ENCODE peak calls at places on chromosome 14, in seven cellular contexts. One of them, this sample, is unnamed.

GRCh38 chr14:90795744-90796143 is 20.5 kb downstream of the TTC7B start:
- DNase-seq in CD8-positive, alpha-beta T cell: no peak
- DNase-seq in uterus: no peak
- DNase-seq in esophagus muscularis mucosa: no peak
- DNase-seq in tibial artery: no peak
- DNase-seq in bronchial epithelial cell: peak
- DNase-seq in PC-3: peak
- DNase-seq in this sample: no peak

GRCh38 chr14:96761066-96761465 is 36.1 kb upstream of the VRK1 start:
- DNase-seq in esophagus muscularis mucosa: no peak
- DNase-seq in bronchial epithelial cell: no peak
- DNase-seq in PC-3: no peak
- DNase-seq in CD8-positive, alpha-beta T cell: no peak
- DNase-seq in uterus: no peak
- DNase-seq in tibial artery: no peak
- DNase-seq in this sample: peak

GRCh38 chr14:32205984-32206383 is 2.9 kb upstream of the RNU6-8 start:
- DNase-seq in PC-3: peak
- DNase-seq in CD8-positive, alpha-beta T cell: no peak
- DNase-seq in uterus: no peak
- DNase-seq in esophagus muscularis mucosa: no peak
- DNase-seq in bronchial epithelial cell: peak
- DNase-seq in tibial artery: no peak
- DNase-seq in this sample: no peak

GRCh38 chr14:80587096-80587724 is 354.3 kb downstream of the CEP128 start:
- DNase-seq in esophagus muscularis mucosa: no peak
- DNase-seq in PC-3: peak
- DNase-seq in bronchial epithelial cell: peak
- DNase-seq in CD8-positive, alpha-beta T cell: no peak
- DNase-seq in uterus: no peak
- DNase-seq in tibial artery: no peak
- DNase-seq in this sample: no peak

GRCh38 chr14:105283028-105283427 is 17.8 kb downstream of the BRF1 start:
- DNase-seq in PC-3: no peak
- DNase-seq in tibial artery: no peak
- DNase-seq in bronchial epithelial cell: no peak
- DNase-seq in uterus: no peak
- DNase-seq in esophagus muscularis mucosa: no peak
- DNase-seq in CD8-positive, alpha-beta T cell: no peak
- DNase-seq in this sample: no peak

GRCh38 chr14:105420976-105421674 is 1.5 kb downstream of the MTA1 start:
- DNase-seq in CD8-positive, alpha-beta T cell: no peak
- DNase-seq in uterus: no peak
- DNase-seq in tibial artery: no peak
- DNase-seq in PC-3: no peak
- DNase-seq in esophagus muscularis mucosa: no peak
- DNase-seq in bronchial epithelial cell: no peak
- DNase-seq in this sample: no peak

GRCh38 chr14:98144964-98145363 is 1127.0 kb downstream of the BCL11B start:
- DNase-seq in esophagus muscularis mucosa: no peak
- DNase-seq in tibial artery: no peak
- DNase-seq in CD8-positive, alpha-beta T cell: no peak
- DNase-seq in bronchial epithelial cell: peak
- DNase-seq in PC-3: peak
- DNase-seq in uterus: no peak
- DNase-seq in this sample: no peak

GRCh38 chr14:77186911-77187648 is 5.5 kb downstream of the TMEM63C start:
- DNase-seq in PC-3: peak
- DNase-seq in uterus: no peak
- DNase-seq in bronchial epithelial cell: peak
- DNase-seq in CD8-positive, alpha-beta T cell: no peak
- DNase-seq in esophagus muscularis mucosa: no peak
- DNase-seq in tibial artery: no peak
- DNase-seq in this sample: no peak

GRCh38 chr14:94480809-94481208 is 4.8 kb upstream of the SERPINA9 start:
- DNase-seq in PC-3: no peak
- DNase-seq in esophagus muscularis mucosa: no peak
- DNase-seq in uterus: no peak
- DNase-seq in tibial artery: no peak
- DNase-seq in bronchial epithelial cell: no peak
- DNase-seq in CD8-positive, alpha-beta T cell: no peak
- DNase-seq in this sample: no peak

GRCh38 chr14:100895411-100895810 is 8.1 kb downstream of the RTL1 start:
- DNase-seq in bronchial epithelial cell: no peak
- DNase-seq in tibial artery: peak
- DNase-seq in uterus: no peak
- DNase-seq in esophagus muscularis mucosa: no peak
- DNase-seq in PC-3: no peak
- DNase-seq in CD8-positive, alpha-beta T cell: no peak
- DNase-seq in this sample: no peak

GRCh38 chr14:93015039-93015438 is 92.1 kb downstream of the CHGA start:
- DNase-seq in tibial artery: no peak
- DNase-seq in uterus: no peak
- DNase-seq in esophagus muscularis mucosa: no peak
- DNase-seq in PC-3: no peak
- DNase-seq in CD8-positive, alpha-beta T cell: no peak
- DNase-seq in bronchial epithelial cell: no peak
- DNase-seq in this sample: no peak

GRCh38 chr14:68794856-68795601 is 2.2 kb upstream of the ZFP36L1 start:
- DNase-seq in tibial artery: peak
- DNase-seq in bronchial epithelial cell: peak
- DNase-seq in uterus: peak
- DNase-seq in CD8-positive, alpha-beta T cell: no peak
- DNase-seq in PC-3: peak
- DNase-seq in esophagus muscularis mucosa: peak
- DNase-seq in this sample: peak

GRCh38 chr14:93527076-93527692 is 96.4 kb downstream of the UNC79 start:
- DNase-seq in uterus: no peak
- DNase-seq in PC-3: peak
- DNase-seq in bronchial epithelial cell: peak
- DNase-seq in esophagus muscularis mucosa: no peak
- DNase-seq in CD8-positive, alpha-beta T cell: no peak
- DNase-seq in tibial artery: no peak
- DNase-seq in this sample: no peak

GRCh38 chr14:70845601-70846000 is 36.3 kb upstream of the MAP3K9 start:
- DNase-seq in esophagus muscularis mucosa: no peak
- DNase-seq in PC-3: no peak
- DNase-seq in uterus: no peak
- DNase-seq in tibial artery: no peak
- DNase-seq in bronchial epithelial cell: no peak
- DNase-seq in CD8-positive, alpha-beta T cell: no peak
- DNase-seq in this sample: no peak

GRCh38 chr14:105844810-105845724 is 318.7 kb downstream of the TMEM121 start:
- DNase-seq in PC-3: no peak
- DNase-seq in esophagus muscularis mucosa: no peak
- DNase-seq in bronchial epithelial cell: no peak
- DNase-seq in tibial artery: peak
- DNase-seq in CD8-positive, alpha-beta T cell: no peak
- DNase-seq in uterus: no peak
- DNase-seq in this sample: peak

GRCh38 chr14:67428501-67429031 is 16.6 kb upstream of the PLEK2 start:
- DNase-seq in CD8-positive, alpha-beta T cell: no peak
- DNase-seq in tibial artery: no peak
- DNase-seq in bronchial epithelial cell: peak
- DNase-seq in PC-3: peak
- DNase-seq in esophagus muscularis mucosa: no peak
- DNase-seq in uterus: no peak
- DNase-seq in this sample: no peak

GRCh38 chr14:99258884-99259283 is 13.1 kb downstream of the BCL11B start:
- DNase-seq in bronchial epithelial cell: no peak
- DNase-seq in CD8-positive, alpha-beta T cell: no peak
- DNase-seq in esophagus muscularis mucosa: no peak
- DNase-seq in PC-3: no peak
- DNase-seq in uterus: no peak
- DNase-seq in tibial artery: peak
- DNase-seq in this sample: peak
- H3K4me3 ChIP-seq in bronchial epithelial cell: peak
- H3K4me3 ChIP-seq in CD8-positive, alpha-beta T cell: peak
- H3K4me3 ChIP-seq in esophagus muscularis mucosa: no peak
- H3K4me3 ChIP-seq in PC-3: no peak
- H3K4me3 ChIP-seq in uterus: peak
- H3K4me3 ChIP-seq in tibial artery: no peak
- H3K4me3 ChIP-seq in this sample: no peak

DNA sequence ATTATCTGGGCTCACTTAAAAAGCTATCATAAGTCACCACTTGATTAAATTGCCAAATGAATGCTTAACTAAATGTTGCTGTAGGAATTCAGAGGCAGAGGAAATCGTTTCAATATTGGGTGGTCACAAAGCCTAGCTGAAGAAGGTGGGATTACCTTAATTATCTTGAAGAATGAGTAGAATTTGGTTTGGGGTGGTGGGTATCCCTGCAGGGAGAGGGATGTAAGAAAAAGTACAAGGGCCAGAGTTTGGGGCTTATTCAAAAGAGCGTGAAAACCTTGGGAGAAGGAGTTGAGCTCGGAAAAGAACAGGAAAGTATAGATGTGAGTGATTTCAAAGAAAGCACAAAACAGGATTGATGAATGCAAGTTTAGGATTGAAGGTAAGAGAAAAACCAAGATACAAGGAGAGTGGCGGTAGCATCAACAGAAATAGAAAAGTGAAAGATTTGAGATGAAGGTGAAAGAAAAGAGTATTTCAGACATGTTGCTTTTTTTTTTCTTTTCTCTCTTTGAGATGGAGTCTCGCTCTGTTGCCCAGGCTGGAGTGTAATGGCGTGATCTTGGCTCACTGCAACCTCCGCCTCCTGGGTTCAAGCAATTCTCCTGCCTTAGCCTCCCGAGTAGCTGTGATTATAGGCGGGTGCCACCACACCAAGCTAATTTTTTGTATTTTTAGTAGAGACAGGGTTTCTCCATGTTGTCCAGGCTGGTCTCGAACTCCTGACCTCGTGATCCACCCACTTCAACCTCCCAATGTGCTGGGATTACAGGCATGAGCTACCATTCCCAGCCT is 1.7 kb downstream of the BRMS1L start:
- DNase-seq in esophagus muscularis mucosa: no peak
- DNase-seq in CD8-positive, alpha-beta T cell: no peak
- DNase-seq in PC-3: no peak
- DNase-seq in bronchial epithelial cell: no peak
- DNase-seq in uterus: no peak
- DNase-seq in tibial artery: no peak
- DNase-seq in this sample: no peak
- H3K4me3 ChIP-seq in esophagus muscularis mucosa: no peak
- H3K4me3 ChIP-seq in CD8-positive, alpha-beta T cell: no peak
- H3K4me3 ChIP-seq in PC-3: peak
- H3K4me3 ChIP-seq in bronchial epithelial cell: no peak
- H3K4me3 ChIP-seq in uterus: no peak
- H3K4me3 ChIP-seq in tibial artery: no peak
- H3K4me3 ChIP-seq in this sample: no peak

GRCh38 chr14:33948143-33948962 is 2.5 kb downstream of the EGLN3 start:
- DNase-seq in tibial artery: no peak
- DNase-seq in PC-3: no peak
- DNase-seq in CD8-positive, alpha-beta T cell: no peak
- DNase-seq in esophagus muscularis mucosa: peak
- DNase-seq in bronchial epithelial cell: no peak
- DNase-seq in uterus: no peak
- DNase-seq in this sample: no peak
- H3K4me3 ChIP-seq in tibial artery: peak
- H3K4me3 ChIP-seq in PC-3: no peak
- H3K4me3 ChIP-seq in CD8-positive, alpha-beta T cell: no peak
- H3K4me3 ChIP-seq in esophagus muscularis mucosa: peak
- H3K4me3 ChIP-seq in bronchial epithelial cell: peak
- H3K4me3 ChIP-seq in uterus: no peak
- H3K4me3 ChIP-seq in this sample: no peak

DNA sequence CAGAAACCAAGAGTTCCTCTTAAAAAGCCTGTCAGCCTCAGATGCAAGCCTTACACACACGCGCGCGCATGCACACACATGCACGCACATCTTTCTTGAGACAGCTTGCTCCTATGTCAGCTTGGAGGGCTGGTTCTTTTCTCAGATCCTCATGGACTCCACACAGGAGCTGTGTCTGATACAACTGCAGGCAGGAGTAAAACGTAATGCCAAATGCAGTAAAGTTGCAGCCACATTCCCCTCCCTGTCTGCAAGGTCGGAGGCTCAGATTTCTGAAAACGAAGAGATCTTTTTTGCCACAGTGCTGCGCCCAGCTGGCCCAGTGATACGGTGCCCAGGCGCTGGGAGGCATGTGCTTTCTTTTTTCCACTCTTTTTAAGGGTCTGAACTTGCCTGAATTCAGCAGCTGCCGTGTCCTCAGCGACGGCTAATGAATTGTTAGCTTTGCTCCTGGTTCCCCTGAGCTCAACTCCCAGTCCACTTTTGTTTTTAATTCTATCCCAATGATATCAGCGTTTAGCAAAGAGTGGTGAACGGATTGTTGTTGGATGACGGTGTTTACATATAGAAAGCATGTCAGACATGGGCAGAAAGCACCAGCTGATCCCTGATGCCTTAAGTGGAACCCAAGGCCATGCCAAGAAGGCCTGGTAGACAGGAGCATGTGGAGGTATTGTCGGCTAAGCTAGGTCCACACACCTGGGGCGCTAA is 72.9 kb upstream of the FOXN3 start:
- DNase-seq in esophagus muscularis mucosa: no peak
- DNase-seq in bronchial epithelial cell: no peak
- DNase-seq in tibial artery: peak
- DNase-seq in uterus: no peak
- DNase-seq in CD8-positive, alpha-beta T cell: no peak
- DNase-seq in PC-3: no peak
- DNase-seq in this sample: no peak
- H3K4me3 ChIP-seq in esophagus muscularis mucosa: peak
- H3K4me3 ChIP-seq in bronchial epithelial cell: no peak
- H3K4me3 ChIP-seq in tibial artery: peak
- H3K4me3 ChIP-seq in uterus: peak
- H3K4me3 ChIP-seq in CD8-positive, alpha-beta T cell: no peak
- H3K4me3 ChIP-seq in PC-3: no peak
- H3K4me3 ChIP-seq in this sample: no peak

DNA sequence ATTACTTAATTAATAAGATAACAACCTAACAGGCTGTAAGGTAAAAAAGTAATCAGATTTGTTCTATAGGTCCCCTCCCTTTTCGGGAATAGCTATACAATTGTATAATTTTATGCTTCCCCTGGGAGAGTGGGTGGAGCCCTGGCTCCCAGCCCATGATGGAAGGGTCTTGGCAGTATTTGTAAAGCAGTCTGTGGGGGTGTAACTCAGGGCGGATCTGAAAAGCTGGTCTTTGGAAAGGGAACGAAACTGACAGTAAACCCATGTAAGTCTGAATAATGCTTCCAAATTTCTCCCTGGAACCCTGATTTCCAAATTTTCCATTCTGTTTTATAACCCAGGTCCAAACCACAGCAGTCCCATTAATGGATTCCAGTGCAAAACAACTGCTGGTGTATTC is 110.4 kb downstream of the DAD1 start:
- DNase-seq in bronchial epithelial cell: no peak
- DNase-seq in uterus: peak
- DNase-seq in esophagus muscularis mucosa: no peak
- DNase-seq in PC-3: no peak
- DNase-seq in tibial artery: no peak
- DNase-seq in CD8-positive, alpha-beta T cell: no peak
- DNase-seq in this sample: no peak
- H3K4me3 ChIP-seq in bronchial epithelial cell: no peak
- H3K4me3 ChIP-seq in uterus: no peak
- H3K4me3 ChIP-seq in esophagus muscularis mucosa: no peak
- H3K4me3 ChIP-seq in PC-3: no peak
- H3K4me3 ChIP-seq in tibial artery: no peak
- H3K4me3 ChIP-seq in CD8-positive, alpha-beta T cell: no peak
- H3K4me3 ChIP-seq in this sample: no peak

This sample was measured in lower leg skin.